ENCODE peak calls at places on chromosomes 7 and 10, in six cellular contexts. E is adrenal gland, T is K562, Q is fibroblast of lung, M is hepatocyte, G is thyroid gland. J is an unnamed sample.

GRCh38 chr7:12764355-12765000 is 77.0 kb downstream of the ARL4A start:
- DNase-seq in G (no peak), M (no peak), E (no peak), Q (no peak), T (no peak), J (no peak)

GRCh38 chr7:22853138-22853537 is 30.5 kb upstream of the TOMM7 start:
- DNase-seq in Q (no peak), E (no peak), G (no peak), T (peak; percentile 15), M (no peak), J (no peak)

GRCh38 chr10:51176976-51177690 is 102.8 kb downstream of the PRKG1 start:
- DNase-seq in M (no peak), E (no peak), Q (peak; percentile 81), G (no peak), T (no peak), J (no peak)

GRCh38 chr10:5665380-5666323 is 743 bp downstream of the ASB13 start:
- DNase-seq in G (peak; percentile 54), E (peak; percentile 62), M (peak; percentile 41), Q (no peak), T (no peak), J (no peak)

GRCh38 chr10:60962946-60963345 is 19.0 kb upstream of the RHOBTB1 start:
- DNase-seq in E (no peak), G (no peak), Q (peak; percentile 45), M (no peak), T (no peak), J (no peak)

GRCh38 chr10:87740232-87740631 is 77.8 kb downstream of the ATAD1 start:
- DNase-seq in T (no peak), Q (peak; percentile 94), G (no peak), E (no peak), M (no peak), J (no peak)

GRCh38 chr10:124313374-124313773 is 105.3 kb downstream of the OAT start:
- DNase-seq in T (no peak), E (no peak), Q (no peak), M (no peak), G (no peak), J (no peak)

GRCh38 chr10:106078796-106079576 is 1085.5 kb downstream of the SORCS1 start:
- DNase-seq in T (no peak), Q (no peak), M (no peak), G (no peak), E (no peak), J (no peak)

GRCh38 chr7:101678713-101679112 is 49.6 kb upstream of the MYL10 start:
- DNase-seq in G (no peak), M (no peak), Q (peak; percentile 21), T (no peak), E (peak; percentile 62), J (no peak)

GRCh38 chr7:128868624-128869137 is 6.0 kb downstream of the ATP6V1F start:
- DNase-seq in E (no peak), M (no peak), G (no peak), Q (no peak), T (no peak), J (no peak)

GRCh38 chr10:59393349-59393748 is 31.0 kb upstream of the FAM13C start:
- DNase-seq in G (no peak), M (no peak), Q (peak; percentile 18), T (no peak), E (no peak), J (no peak)

GRCh38 chr10:6255548-6256061 is 52.9 kb downstream of the PFKFB3 start:
- DNase-seq in T (no peak), Q (no peak), G (no peak), M (no peak), E (no peak), J (no peak)

GRCh38 chr7:72286486-72286885 is 125.7 kb downstream of the CALN1 start:
- DNase-seq in Q (no peak), E (peak; percentile 38), G (peak; percentile 39), M (no peak), T (no peak), J (no peak)

DNA sequence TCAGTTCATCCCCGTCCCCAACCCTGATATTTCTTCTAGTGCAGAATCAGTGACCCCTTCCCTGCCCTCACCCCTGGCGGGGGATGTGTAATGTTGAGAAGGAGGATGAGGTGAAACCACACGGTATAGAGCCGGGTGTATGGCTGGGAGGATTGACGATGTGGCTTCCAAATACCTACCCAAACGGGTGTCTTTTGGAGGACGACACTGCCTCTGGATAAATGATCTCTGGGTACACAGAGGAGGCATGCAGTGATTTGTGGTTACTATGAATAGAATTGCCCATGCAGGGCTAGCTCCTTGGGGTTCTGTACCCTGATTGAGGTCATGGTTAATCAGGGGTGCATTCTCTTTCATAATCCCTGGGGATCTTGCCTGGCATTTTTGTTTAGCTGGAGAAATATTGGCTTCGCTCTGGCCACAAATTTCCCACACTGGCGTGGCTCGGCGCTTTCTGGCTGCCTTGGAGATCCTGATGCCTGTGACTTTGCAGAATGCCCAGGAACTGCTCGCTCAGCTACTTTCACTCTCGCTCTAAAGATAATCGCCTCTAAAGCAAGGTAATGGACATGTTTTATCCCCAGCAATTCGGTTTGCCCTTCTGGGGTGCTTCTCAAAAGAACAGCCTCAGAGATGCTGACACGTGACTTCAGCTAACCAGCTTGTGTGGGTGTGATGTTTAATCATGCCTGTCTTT is 89.3 kb downstream of the RBM20 start:
- DNase-seq in T (no peak), E (peak; percentile 46), M (no peak), G (no peak), Q (peak; percentile 14), J (no peak)
- H3K4me3 ChIP-seq in T (no peak overlapping the region), E (peak overlapping the region; percentile 53), M (no peak overlapping the region), G (no peak overlapping the region), Q (peak overlapping the region; percentile 21), J (peak overlapping the region; percentile 41)

GRCh38 chr7:155340721-155341120 is 43.0 kb downstream of the INSIG1 start:
- DNase-seq in Q (no peak), G (no peak), T (no peak), M (no peak), E (no peak), J (no peak)
- H3K4me3 ChIP-seq in Q (no peak overlapping the region), G (no peak overlapping the region), T (no peak overlapping the region), M (no peak overlapping the region), E (no peak overlapping the region), J (no peak overlapping the region)

DNA sequence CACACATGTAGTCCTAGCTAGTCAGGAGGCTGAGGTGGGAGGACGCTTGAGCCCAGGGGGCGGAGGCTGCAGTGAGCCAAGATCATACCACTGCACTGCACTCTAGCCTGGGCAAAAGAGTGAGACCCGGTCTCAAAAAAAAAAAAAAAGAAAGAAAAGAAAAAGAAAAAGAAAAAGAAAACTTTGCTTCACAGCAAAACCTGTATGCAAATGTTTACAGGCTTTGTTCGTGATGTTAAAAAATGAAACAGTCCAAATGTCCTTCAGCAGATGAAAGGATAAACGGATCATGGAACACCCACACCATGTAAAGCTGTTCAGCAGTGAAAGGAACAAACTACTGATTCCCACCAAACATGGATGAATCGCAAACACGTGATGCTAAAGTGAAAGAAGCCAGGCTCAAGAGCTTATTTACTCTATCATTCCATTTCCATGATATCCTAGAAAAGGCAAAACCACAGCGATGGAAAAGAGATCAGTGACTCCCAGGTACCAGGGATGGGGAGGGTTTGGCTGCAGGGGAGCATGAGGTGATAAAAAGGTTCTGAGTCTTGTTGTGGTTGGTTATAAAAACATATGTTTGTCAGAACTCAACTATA is 15.1 kb downstream of the LRRC20 start:
- DNase-seq in E (no peak), M (no peak), Q (peak; percentile 84), G (no peak), T (no peak), J (no peak)
- H3K4me3 ChIP-seq in E (no peak overlapping the region), M (no peak overlapping the region), Q (no peak overlapping the region), G (no peak overlapping the region), T (no peak overlapping the region), J (no peak overlapping the region)

DNA sequence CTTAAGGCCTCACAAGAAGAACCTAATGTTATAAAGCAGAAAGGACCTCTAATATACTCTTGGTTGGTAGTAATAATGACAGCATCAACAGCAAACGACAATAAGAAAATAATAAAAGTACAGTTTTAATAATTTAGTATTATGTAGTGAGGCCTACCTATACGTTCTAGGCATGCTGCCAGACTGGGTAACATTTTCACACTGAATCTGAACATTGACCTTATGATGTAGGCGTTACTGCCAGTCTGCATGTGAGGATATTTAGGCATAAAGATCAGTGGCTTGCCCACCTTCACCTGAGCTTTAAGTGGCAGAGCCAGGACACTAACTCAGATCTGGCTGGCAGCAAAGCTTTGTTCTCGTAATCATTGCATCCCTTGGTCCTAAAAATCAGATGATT is 2.5 kb downstream of the FGL2 start:
- DNase-seq in T (no peak), E (no peak), M (no peak), Q (no peak), G (no peak), J (no peak)
- H3K4me3 ChIP-seq in T (no peak overlapping the region), E (peak overlapping the region; percentile 11), M (no peak overlapping the region), Q (no peak overlapping the region), G (no peak overlapping the region), J (no peak overlapping the region)